ENCODE peak calls at places on chromosomes 6 and 20, in nine cellular contexts. One of them, this sample, is unnamed.

GRCh38 chr6:79373246-79373645 is 138.8 kb upstream of the HMGN3 start:
- DNase-seq in CD4-positive, alpha-beta memory T cell: no peak
- DNase-seq in GM20000: no peak
- DNase-seq in NCI-H1092 treated with DMSO at 0.1 percent for 48 hours: no peak
- DNase-seq in A549: no peak
- DNase-seq in adipocyte: no peak
- DNase-seq in EL: no peak
- DNase-seq in non-pigmented ciliary epithelial cell: no peak
- DNase-seq in DMS79: no peak
- DNase-seq in this sample: no peak

GRCh38 chr6:65091561-65091960 is 615.5 kb downstream of the EYS start:
- DNase-seq in EL: no peak
- DNase-seq in non-pigmented ciliary epithelial cell: no peak
- DNase-seq in adipocyte: no peak
- DNase-seq in CD4-positive, alpha-beta memory T cell: no peak
- DNase-seq in A549: no peak
- DNase-seq in NCI-H1092 treated with DMSO at 0.1 percent for 48 hours: no peak
- DNase-seq in GM20000: no peak
- DNase-seq in DMS79: no peak
- DNase-seq in this sample: no peak

GRCh38 chr20:3995067-3995748 is 20.1 kb downstream of the RNF24 start:
- DNase-seq in EL: peak
- DNase-seq in adipocyte: peak
- DNase-seq in non-pigmented ciliary epithelial cell: no peak
- DNase-seq in DMS79: no peak
- DNase-seq in CD4-positive, alpha-beta memory T cell: peak
- DNase-seq in A549: no peak
- DNase-seq in NCI-H1092 treated with DMSO at 0.1 percent for 48 hours: no peak
- DNase-seq in GM20000: no peak
- DNase-seq in this sample: no peak

GRCh38 chr20:21082584-21082983 is 23.6 kb downstream of the LINC00237 start:
- DNase-seq in DMS79: no peak
- DNase-seq in EL: no peak
- DNase-seq in adipocyte: no peak
- DNase-seq in CD4-positive, alpha-beta memory T cell: no peak
- DNase-seq in GM20000: no peak
- DNase-seq in A549: no peak
- DNase-seq in NCI-H1092 treated with DMSO at 0.1 percent for 48 hours: no peak
- DNase-seq in non-pigmented ciliary epithelial cell: no peak
- DNase-seq in this sample: no peak

GRCh38 chr6:30829639-30830250 is 54.6 kb upstream of the DDR1 start:
- DNase-seq in GM20000: no peak
- DNase-seq in CD4-positive, alpha-beta memory T cell: no peak
- DNase-seq in EL: no peak
- DNase-seq in NCI-H1092 treated with DMSO at 0.1 percent for 48 hours: no peak
- DNase-seq in DMS79: no peak
- DNase-seq in A549: no peak
- DNase-seq in non-pigmented ciliary epithelial cell: no peak
- DNase-seq in adipocyte: no peak
- DNase-seq in this sample: peak

GRCh38 chr6:44475779-44476434 is 88.4 kb downstream of the CDC5L start:
- DNase-seq in DMS79: peak
- DNase-seq in CD4-positive, alpha-beta memory T cell: peak
- DNase-seq in NCI-H1092 treated with DMSO at 0.1 percent for 48 hours: peak
- DNase-seq in non-pigmented ciliary epithelial cell: no peak
- DNase-seq in GM20000: peak
- DNase-seq in adipocyte: peak
- DNase-seq in EL: peak
- DNase-seq in A549: peak
- DNase-seq in this sample: peak

GRCh38 chr20:61128701-61129655 is 123.1 kb upstream of the CDH4 start:
- DNase-seq in A549: no peak
- DNase-seq in DMS79: no peak
- DNase-seq in NCI-H1092 treated with DMSO at 0.1 percent for 48 hours: no peak
- DNase-seq in adipocyte: no peak
- DNase-seq in EL: no peak
- DNase-seq in CD4-positive, alpha-beta memory T cell: no peak
- DNase-seq in GM20000: no peak
- DNase-seq in non-pigmented ciliary epithelial cell: no peak
- DNase-seq in this sample: no peak

GRCh38 chr6:107600936-107601335 is 111.0 kb downstream of the SOBP start:
- DNase-seq in A549: peak
- DNase-seq in EL: peak
- DNase-seq in NCI-H1092 treated with DMSO at 0.1 percent for 48 hours: no peak
- DNase-seq in non-pigmented ciliary epithelial cell: peak
- DNase-seq in DMS79: no peak
- DNase-seq in adipocyte: peak
- DNase-seq in GM20000: no peak
- DNase-seq in CD4-positive, alpha-beta memory T cell: no peak
- DNase-seq in this sample: no peak

GRCh38 chr6:105859441-105859840 is 226.7 kb upstream of the PRDM1 start:
- DNase-seq in DMS79: no peak
- DNase-seq in non-pigmented ciliary epithelial cell: no peak
- DNase-seq in A549: no peak
- DNase-seq in NCI-H1092 treated with DMSO at 0.1 percent for 48 hours: no peak
- DNase-seq in CD4-positive, alpha-beta memory T cell: no peak
- DNase-seq in EL: no peak
- DNase-seq in GM20000: no peak
- DNase-seq in adipocyte: no peak
- DNase-seq in this sample: no peak

GRCh38 chr20:2771631-2772080 is 28.8 kb downstream of the CPXM1 start:
- DNase-seq in non-pigmented ciliary epithelial cell: no peak
- DNase-seq in NCI-H1092 treated with DMSO at 0.1 percent for 48 hours: no peak
- DNase-seq in DMS79: no peak
- DNase-seq in adipocyte: no peak
- DNase-seq in A549: no peak
- DNase-seq in CD4-positive, alpha-beta memory T cell: no peak
- DNase-seq in GM20000: no peak
- DNase-seq in EL: peak
- DNase-seq in this sample: peak

GRCh38 chr6:113328886-113329381 is 528.2 kb upstream of the MARCKS start:
- DNase-seq in EL: no peak
- DNase-seq in adipocyte: no peak
- DNase-seq in non-pigmented ciliary epithelial cell: peak
- DNase-seq in GM20000: no peak
- DNase-seq in DMS79: no peak
- DNase-seq in CD4-positive, alpha-beta memory T cell: no peak
- DNase-seq in A549: no peak
- DNase-seq in NCI-H1092 treated with DMSO at 0.1 percent for 48 hours: no peak
- DNase-seq in this sample: no peak

GRCh38 chr6:36851149-36851614 is 11.9 kb upstream of the CPNE5 start:
- DNase-seq in adipocyte: peak
- DNase-seq in EL: peak
- DNase-seq in non-pigmented ciliary epithelial cell: peak
- DNase-seq in CD4-positive, alpha-beta memory T cell: no peak
- DNase-seq in GM20000: peak
- DNase-seq in A549: peak
- DNase-seq in NCI-H1092 treated with DMSO at 0.1 percent for 48 hours: peak
- DNase-seq in DMS79: peak
- DNase-seq in this sample: no peak

GRCh38 chr6:166940643-166941068 is 15.7 kb downstream of the RNASET2 start:
- DNase-seq in non-pigmented ciliary epithelial cell: no peak
- DNase-seq in CD4-positive, alpha-beta memory T cell: no peak
- DNase-seq in NCI-H1092 treated with DMSO at 0.1 percent for 48 hours: no peak
- DNase-seq in A549: peak
- DNase-seq in EL: peak
- DNase-seq in GM20000: no peak
- DNase-seq in adipocyte: no peak
- DNase-seq in DMS79: no peak
- DNase-seq in this sample: peak

GRCh38 chr20:15528386-15529111 is 1044.7 kb downstream of the KIF16B start:
- DNase-seq in A549: no peak
- DNase-seq in GM20000: no peak
- DNase-seq in DMS79: no peak
- DNase-seq in non-pigmented ciliary epithelial cell: peak
- DNase-seq in EL: no peak
- DNase-seq in adipocyte: peak
- DNase-seq in NCI-H1092 treated with DMSO at 0.1 percent for 48 hours: no peak
- DNase-seq in CD4-positive, alpha-beta memory T cell: no peak
- DNase-seq in this sample: no peak

GRCh38 chr20:54649511-54649962 is 174.1 kb downstream of the DOK5 start:
- DNase-seq in adipocyte: peak
- DNase-seq in CD4-positive, alpha-beta memory T cell: peak
- DNase-seq in DMS79: peak
- DNase-seq in GM20000: peak
- DNase-seq in EL: peak
- DNase-seq in NCI-H1092 treated with DMSO at 0.1 percent for 48 hours: peak
- DNase-seq in A549: peak
- DNase-seq in non-pigmented ciliary epithelial cell: peak
- DNase-seq in this sample: peak

GRCh38 chr20:13261460-13262301 is 40.6 kb downstream of the ISM1 start:
- DNase-seq in CD4-positive, alpha-beta memory T cell: peak
- DNase-seq in A549: peak
- DNase-seq in EL: peak
- DNase-seq in GM20000: peak
- DNase-seq in adipocyte: peak
- DNase-seq in DMS79: no peak
- DNase-seq in NCI-H1092 treated with DMSO at 0.1 percent for 48 hours: peak
- DNase-seq in non-pigmented ciliary epithelial cell: peak
- DNase-seq in this sample: peak

GRCh38 chr20:34549291-34549928 is 9.1 kb upstream of the MAP1LC3A start:
- DNase-seq in CD4-positive, alpha-beta memory T cell: no peak
- DNase-seq in GM20000: no peak
- DNase-seq in non-pigmented ciliary epithelial cell: no peak
- DNase-seq in EL: no peak
- DNase-seq in DMS79: no peak
- DNase-seq in adipocyte: no peak
- DNase-seq in NCI-H1092 treated with DMSO at 0.1 percent for 48 hours: no peak
- DNase-seq in A549: no peak
- DNase-seq in this sample: no peak

GRCh38 chr6:150761771-150762170 is 103.7 kb upstream of the MTHFD1L start:
- DNase-seq in A549: no peak
- DNase-seq in GM20000: no peak
- DNase-seq in EL: no peak
- DNase-seq in CD4-positive, alpha-beta memory T cell: no peak
- DNase-seq in DMS79: no peak
- DNase-seq in adipocyte: no peak
- DNase-seq in non-pigmented ciliary epithelial cell: no peak
- DNase-seq in NCI-H1092 treated with DMSO at 0.1 percent for 48 hours: no peak
- DNase-seq in this sample: no peak

GRCh38 chr6:150406948-150407347 is 38.1 kb downstream of the IYD start:
- DNase-seq in CD4-positive, alpha-beta memory T cell: no peak
- DNase-seq in adipocyte: no peak
- DNase-seq in A549: no peak
- DNase-seq in GM20000: no peak
- DNase-seq in EL: no peak
- DNase-seq in DMS79: no peak
- DNase-seq in NCI-H1092 treated with DMSO at 0.1 percent for 48 hours: no peak
- DNase-seq in non-pigmented ciliary epithelial cell: no peak
- DNase-seq in this sample: no peak

GRCh38 chr6:110712238-110712637 is 103.0 kb downstream of the CDK19 start:
- DNase-seq in CD4-positive, alpha-beta memory T cell: no peak
- DNase-seq in NCI-H1092 treated with DMSO at 0.1 percent for 48 hours: no peak
- DNase-seq in DMS79: no peak
- DNase-seq in adipocyte: no peak
- DNase-seq in GM20000: no peak
- DNase-seq in non-pigmented ciliary epithelial cell: no peak
- DNase-seq in A549: no peak
- DNase-seq in EL: no peak
- DNase-seq in this sample: no peak

GRCh38 chr6:142960098-142960497 is 15.1 kb upstream of the HIVEP2 start:
- DNase-seq in adipocyte: no peak
- DNase-seq in EL: peak
- DNase-seq in CD4-positive, alpha-beta memory T cell: no peak
- DNase-seq in NCI-H1092 treated with DMSO at 0.1 percent for 48 hours: no peak
- DNase-seq in non-pigmented ciliary epithelial cell: no peak
- DNase-seq in DMS79: no peak
- DNase-seq in A549: no peak
- DNase-seq in GM20000: no peak
- DNase-seq in this sample: no peak

GRCh38 chr6:14429396-14429795 is 311.8 kb downstream of the CD83 start:
- DNase-seq in GM20000: no peak
- DNase-seq in CD4-positive, alpha-beta memory T cell: no peak
- DNase-seq in NCI-H1092 treated with DMSO at 0.1 percent for 48 hours: no peak
- DNase-seq in EL: no peak
- DNase-seq in A549: no peak
- DNase-seq in adipocyte: no peak
- DNase-seq in non-pigmented ciliary epithelial cell: no peak
- DNase-seq in DMS79: no peak
- DNase-seq in this sample: no peak

GRCh38 chr6:53474010-53474409 is 70.9 kb downstream of the GCLC start:
- DNase-seq in A549: no peak
- DNase-seq in non-pigmented ciliary epithelial cell: no peak
- DNase-seq in NCI-H1092 treated with DMSO at 0.1 percent for 48 hours: no peak
- DNase-seq in GM20000: no peak
- DNase-seq in EL: no peak
- DNase-seq in DMS79: no peak
- DNase-seq in adipocyte: no peak
- DNase-seq in CD4-positive, alpha-beta memory T cell: no peak
- DNase-seq in this sample: no peak

GRCh38 chr6:151058021-151058733 is 181.6 kb upstream of the AKAP12 start:
- DNase-seq in EL: no peak
- DNase-seq in GM20000: no peak
- DNase-seq in DMS79: no peak
- DNase-seq in A549: no peak
- DNase-seq in NCI-H1092 treated with DMSO at 0.1 percent for 48 hours: no peak
- DNase-seq in non-pigmented ciliary epithelial cell: no peak
- DNase-seq in CD4-positive, alpha-beta memory T cell: no peak
- DNase-seq in adipocyte: no peak
- DNase-seq in this sample: peak

GRCh38 chr20:3716195-3716834 is 3.9 kb upstream of the SIGLEC1 start:
- DNase-seq in GM20000: peak
- DNase-seq in CD4-positive, alpha-beta memory T cell: no peak
- DNase-seq in EL: peak
- DNase-seq in non-pigmented ciliary epithelial cell: no peak
- DNase-seq in DMS79: no peak
- DNase-seq in adipocyte: peak
- DNase-seq in A549: peak
- DNase-seq in NCI-H1092 treated with DMSO at 0.1 percent for 48 hours: peak
- DNase-seq in this sample: no peak

GRCh38 chr20:45347297-45347935 is 808 bp downstream of the SDC4 start:
- DNase-seq in GM20000: peak
- DNase-seq in adipocyte: peak
- DNase-seq in NCI-H1092 treated with DMSO at 0.1 percent for 48 hours: no peak
- DNase-seq in non-pigmented ciliary epithelial cell: no peak
- DNase-seq in EL: no peak
- DNase-seq in CD4-positive, alpha-beta memory T cell: no peak
- DNase-seq in DMS79: no peak
- DNase-seq in A549: no peak
- DNase-seq in this sample: no peak

GRCh38 chr6:18415671-18416340 is 28.7 kb downstream of the RNF144B start:
- DNase-seq in non-pigmented ciliary epithelial cell: no peak
- DNase-seq in GM20000: no peak
- DNase-seq in A549: no peak
- DNase-seq in NCI-H1092 treated with DMSO at 0.1 percent for 48 hours: no peak
- DNase-seq in CD4-positive, alpha-beta memory T cell: no peak
- DNase-seq in EL: no peak
- DNase-seq in DMS79: peak
- DNase-seq in adipocyte: peak
- DNase-seq in this sample: no peak

GRCh38 chr6:4510317-4510716 is 265.9 kb upstream of the CDYL start:
- DNase-seq in EL: no peak
- DNase-seq in CD4-positive, alpha-beta memory T cell: no peak
- DNase-seq in adipocyte: no peak
- DNase-seq in NCI-H1092 treated with DMSO at 0.1 percent for 48 hours: no peak
- DNase-seq in non-pigmented ciliary epithelial cell: no peak
- DNase-seq in DMS79: no peak
- DNase-seq in A549: no peak
- DNase-seq in GM20000: no peak
- DNase-seq in this sample: no peak

GRCh38 chr6:135358907-135359459 is 138.6 kb downstream of the AHI1 start:
- DNase-seq in EL: peak
- DNase-seq in adipocyte: peak
- DNase-seq in DMS79: no peak
- DNase-seq in A549: no peak
- DNase-seq in GM20000: no peak
- DNase-seq in non-pigmented ciliary epithelial cell: peak
- DNase-seq in CD4-positive, alpha-beta memory T cell: no peak
- DNase-seq in NCI-H1092 treated with DMSO at 0.1 percent for 48 hours: no peak
- DNase-seq in this sample: no peak

GRCh38 chr6:144416244-144416643 is 131.1 kb downstream of the UTRN start:
- DNase-seq in adipocyte: no peak
- DNase-seq in NCI-H1092 treated with DMSO at 0.1 percent for 48 hours: no peak
- DNase-seq in CD4-positive, alpha-beta memory T cell: no peak
- DNase-seq in GM20000: no peak
- DNase-seq in EL: no peak
- DNase-seq in DMS79: no peak
- DNase-seq in non-pigmented ciliary epithelial cell: no peak
- DNase-seq in A549: no peak
- DNase-seq in this sample: no peak

GRCh38 chr6:167293088-167293589 is 2.0 kb downstream of the UNC93A start:
- DNase-seq in non-pigmented ciliary epithelial cell: no peak
- DNase-seq in adipocyte: no peak
- DNase-seq in A549: no peak
- DNase-seq in EL: no peak
- DNase-seq in NCI-H1092 treated with DMSO at 0.1 percent for 48 hours: no peak
- DNase-seq in DMS79: no peak
- DNase-seq in CD4-positive, alpha-beta memory T cell: no peak
- DNase-seq in GM20000: no peak
- DNase-seq in this sample: no peak